ENCODE peak calls at places on chromosome 15, in seven cellular contexts. Y, E, O, H, R, C and Z are unnamed samples.
A peak's percentile ranks its signal among the peaks of the same experiment; 100 is the strongest.

GRCh38 chr15:92636950-92637481 is 18.6 kb downstream of the FAM174B start:
- DNase-seq in Y (no peak), E (no peak), O (peak; percentile 26), H (no peak), R (no peak), C (no peak), Z (no peak)

GRCh38 chr15:52710050-52710709 is 31.0 kb upstream of the ATOSA start:
- DNase-seq in Y (no peak), E (no peak), O (no peak), H (no peak), R (no peak), C (no peak), Z (no peak)

GRCh38 chr15:72481015-72481659 is 7.0 kb downstream of the ARIH1 start:
- DNase-seq in Y (no peak), E (no peak), O (no peak), H (peak; percentile 86), R (no peak), C (no peak), Z (no peak)

GRCh38 chr15:65857718-65858402 is 11.4 kb upstream of the RAB11A start:
- DNase-seq in Y (no peak), E (no peak), O (no peak), H (peak; percentile 31), R (no peak), C (no peak), Z (no peak)

GRCh38 chr15:73685561-73685960 is 1.4 kb downstream of the CD276 start:
- DNase-seq in Y (no peak), E (no peak), O (no peak), H (no peak), R (no peak), C (no peak), Z (no peak)

GRCh38 chr15:99453646-99454045 is 112.1 kb upstream of the MEF2A start:
- DNase-seq in Y (no peak), E (no peak), O (no peak), H (no peak), R (no peak), C (no peak), Z (no peak)

GRCh38 chr15:81184188-81184587 is 12.5 kb upstream of the IL16 start:
- DNase-seq in Y (no peak), E (no peak), O (no peak), H (peak; percentile 64), R (no peak), C (no peak), Z (no peak)

GRCh38 chr15:43776718-43777292 is at the start of gene ELL3:
- DNase-seq in Y (peak; percentile 52), E (no peak), O (peak; percentile 80), H (peak; percentile 60), R (peak; percentile 71), C (peak; percentile 35), Z (no peak)

GRCh38 chr15:70323111-70323851 is 225.6 kb upstream of the TLE3 start:
- DNase-seq in Y (no peak), E (no peak), O (no peak), H (peak; percentile 43), R (no peak), C (no peak), Z (no peak)

GRCh38 chr15:85625856-85626255 is 168.9 kb downstream of the KLHL25 start:
- DNase-seq in Y (no peak), E (peak; percentile 81), O (no peak), H (no peak), R (no peak), C (no peak), Z (peak; percentile 46)

GRCh38 chr15:73991726-73992593 is at the start of gene STOML1:
- DNase-seq in Y (peak; percentile 95), E (peak; percentile 72), O (peak; percentile 76), H (peak; percentile 90), R (peak; percentile 98), C (peak; percentile 85), Z (peak; percentile 94)

GRCh38 chr15:90309050-90309449 is 43.0 kb upstream of the ZNF774 start:
- DNase-seq in Y (no peak), E (no peak), O (no peak), H (no peak), R (no peak), C (no peak), Z (no peak)

GRCh38 chr15:94164202-94164807 is 67.1 kb upstream of the MCTP2 start:
- DNase-seq in Y (peak; percentile 60), E (peak; percentile 49), O (peak; percentile 27), H (no peak), R (no peak), C (peak; percentile 23), Z (peak; percentile 68)

GRCh38 chr15:88331291-88331690 is 74.8 kb upstream of the NTRK3 start:
- DNase-seq in Y (peak; percentile 17), E (no peak), O (peak; percentile 2), H (no peak), R (peak; percentile 32), C (peak; percentile 16), Z (peak; percentile 53)